ENCODE peak calls at places on chromosomes 6 and 20, in ten cellular contexts. T is foreskin fibroblast; K is H1; S is activated naive CD4-positive, alpha-beta T cell treated with Interleukin-2 at 50 U/mL for 16 hours; E is NCI-H446; P is HEK293T; X is left ventricle myocardium inferior; V is HFF-Myc; R is bronchial epithelial cell; Y is Kasumi-1. Z is an unnamed sample.

GRCh38 chr20:53884859-53885654 is 185.3 kb downstream of the BCAS1 start:
- DNase-seq in T (no peak), K (no peak), S (peak; percentile 65), E (no peak), P (no peak), X (no peak), V (no peak), R (peak; percentile 31), Y (no peak), Z (no peak)

GRCh38 chr6:159887761-159888160 is 3.0 kb upstream of the MAS1 start:
- DNase-seq in T (no peak), K (no peak), S (no peak), E (no peak), P (no peak), X (no peak), V (no peak), R (no peak), Y (no peak), Z (no peak)

GRCh38 chr20:17835941-17836861 is 132.4 kb downstream of the SNX5 start:
- DNase-seq in T (peak; percentile 79), K (no peak), S (no peak), E (no peak), P (no peak), X (peak; percentile 87), V (no peak), R (no peak), Y (no peak), Z (no peak)

GRCh38 chr6:132391391-132392291 is 9.6 kb downstream of the MOXD1 start:
- DNase-seq in T (peak; percentile 93), K (no peak), S (no peak), E (no peak), P (no peak), X (peak; percentile 18), V (peak; percentile 82), R (peak; percentile 50), Y (no peak), Z (peak; percentile 5)

GRCh38 chr6:170441316-170441715 is 111.8 kb downstream of the PSMB1 start:
- DNase-seq in T (peak; percentile 43), K (no peak), S (no peak), E (no peak), P (no peak), X (no peak), V (no peak), R (peak; percentile 21), Y (no peak), Z (no peak)

GRCh38 chr20:59051666-59052065 is 9.1 kb upstream of the PRELID3B start:
- DNase-seq in T (no peak), K (no peak), S (no peak), E (no peak), P (no peak), X (no peak), V (no peak), R (no peak), Y (no peak), Z (no peak)

GRCh38 chr20:53547664-53548239 is 45.9 kb downstream of the ZNF217 start:
- DNase-seq in T (peak; percentile 37), K (peak; percentile 9), S (peak; percentile 13), E (peak; percentile 80), P (peak; percentile 72), X (no peak), V (peak; percentile 30), R (peak; percentile 58), Y (peak; percentile 76), Z (peak; percentile 77)

GRCh38 chr6:109722564-109723254 is 31.6 kb downstream of the FIG4 start:
- DNase-seq in T (no peak), K (no peak), S (no peak), E (no peak), P (no peak), X (no peak), V (no peak), R (peak; percentile 29), Y (no peak), Z (no peak)

GRCh38 chr6:93124226-93124625 is 295.1 kb downstream of the EPHA7 start:
- DNase-seq in T (no peak), K (no peak), S (no peak), E (no peak), P (no peak), X (no peak), V (no peak), R (no peak), Y (no peak), Z (no peak)

GRCh38 chr6:1383729-1384548 is 5.4 kb upstream of the FOXF2 start:
- DNase-seq in T (no peak), K (no peak), S (no peak), E (no peak), P (no peak), X (no peak), V (no peak), R (no peak), Y (no peak), Z (no peak)

GRCh38 chr20:53994088-53994487 is 76.3 kb downstream of the BCAS1 start:
- DNase-seq in T (no peak), K (no peak), S (no peak), E (no peak), P (no peak), X (no peak), V (no peak), R (no peak), Y (no peak), Z (no peak)

GRCh38 chr6:14921878-14922277 is 324.0 kb upstream of the JARID2 start:
- DNase-seq in T (no peak), K (no peak), S (no peak), E (no peak), P (no peak), X (no peak), V (no peak), R (no peak), Y (peak; percentile 83), Z (peak; percentile 58)

GRCh38 chr6:119076173-119076965 is 2.1 kb downstream of the FAM184A start:
- DNase-seq in T (no peak), K (no peak), S (peak; percentile 33), E (no peak), P (no peak), X (no peak), V (no peak), R (no peak), Y (no peak), Z (no peak)

GRCh38 chr20:60050193-60050960 is 92.2 kb downstream of the CDH26 start:
- DNase-seq in T (no peak), K (peak; percentile 38), S (no peak), E (no peak), P (no peak), X (no peak), V (no peak), R (peak; percentile 66), Y (no peak), Z (no peak)

GRCh38 chr6:13191461-13191860 is 136.9 kb downstream of the TBC1D7 start:
- DNase-seq in T (no peak), K (no peak), S (no peak), E (no peak), P (no peak), X (no peak), V (no peak), R (no peak), Y (no peak), Z (no peak)

GRCh38 chr6:105363100-105363754 is 39.7 kb downstream of the PREP start:
- DNase-seq in T (peak; percentile 27), K (no peak), S (no peak), E (peak; percentile 19), P (no peak), X (no peak), V (no peak), R (no peak), Y (peak; percentile 9), Z (peak; percentile 72)

GRCh38 chr6:12749531-12750379 is 33.2 kb downstream of the PHACTR1 start:
- DNase-seq in T (no peak), K (peak; percentile 25), S (no peak), E (peak; percentile 65), P (no peak), X (no peak), V (no peak), R (no peak), Y (no peak), Z (no peak)